ENCODE peak calls at places on chromosomes 4 and X, in nine cellular contexts. W is upper lobe of left lung, J is mesothelial cell of epicardium, E is AG10803, H is IMR-90, Z is GM06990, V is mammary epithelial cell, R is tibial artery, X is transverse colon. Q is an unnamed sample.
A peak's percentile ranks its signal among the peaks of the same experiment; 100 is the strongest.

GRCh38 chrX:65758505-65758904 is 91.1 kb downstream of the MSN start:
- DNase-seq in W (no peak), J (no peak), E (no peak), H (no peak), Z (no peak), V (no peak), R (no peak), X (no peak), Q (no peak)

GRCh38 chrX:1336331-1337143 is at the start of gene IL3RA:
- DNase-seq in W (no peak), J (no peak), E (peak; percentile 14), H (no peak), Z (peak; percentile 76), V (no peak), R (peak; percentile 68), X (peak; percentile 57), Q (no peak)

GRCh38 chr4:54217642-54218486 is 11.2 kb upstream of the PDGFRA start:
- DNase-seq in W (no peak), J (no peak), E (peak; percentile 92), H (peak; percentile 83), Z (peak; percentile 27), V (peak; percentile 82), R (peak; percentile 84), X (peak; percentile 69), Q (peak; percentile 27)

GRCh38 chr4:6908397-6909112 is 1.1 kb upstream of the TBC1D14 start:
- DNase-seq in W (no peak), J (no peak), E (peak; percentile 55), H (peak; percentile 50), Z (no peak), V (no peak), R (no peak), X (no peak), Q (no peak)

GRCh38 chrX:71579990-71580380 is 1.7 kb downstream of the GCNA start:
- DNase-seq in W (no peak), J (no peak), E (no peak), H (no peak), Z (no peak), V (no peak), R (no peak), X (no peak), Q (no peak)

GRCh38 chr4:78513411-78513975 is 38.1 kb upstream of the ANXA3 start:
- DNase-seq in W (no peak), J (no peak), E (no peak), H (no peak), Z (no peak), V (no peak), R (no peak), X (no peak), Q (no peak)

GRCh38 chr4:173991321-173991720 is 292.1 kb downstream of the FBXO8 start:
- DNase-seq in W (no peak), J (no peak), E (no peak), H (no peak), Z (no peak), V (no peak), R (no peak), X (no peak), Q (no peak)

GRCh38 chr4:165542476-165542875 is 163.7 kb downstream of the CPE start:
- DNase-seq in W (no peak), J (no peak), E (no peak), H (no peak), Z (no peak), V (no peak), R (no peak), X (no peak), Q (no peak)

GRCh38 chr4:149292422-149293055 is 523.1 kb downstream of the IQCM start:
- DNase-seq in W (no peak), J (no peak), E (no peak), H (no peak), Z (no peak), V (no peak), R (no peak), X (no peak), Q (no peak)

GRCh38 chrX:13463608-13464007 is 105.8 kb upstream of the EGFL6 start:
- DNase-seq in W (no peak), J (no peak), E (peak; percentile 87), H (peak; percentile 98), Z (peak; percentile 8), V (peak; percentile 53), R (peak; percentile 54), X (peak; percentile 49), Q (no peak)

GRCh38 chr4:181820518-181820917 is 422.7 kb upstream of the TENM3 start:
- DNase-seq in W (no peak), J (no peak), E (no peak), H (no peak), Z (no peak), V (no peak), R (no peak), X (no peak), Q (no peak)

GRCh38 chr4:120918788-120919187 is 3.7 kb downstream of the PRDM5 start:
- DNase-seq in W (no peak), J (no peak), E (peak; percentile 66), H (peak; percentile 19), Z (no peak), V (no peak), R (no peak), X (peak; percentile 13), Q (no peak)

GRCh38 chr4:17771284-17771908 is 10.0 kb downstream of the FAM184B start:
- DNase-seq in W (no peak), J (no peak), E (no peak), H (no peak), Z (no peak), V (peak; percentile 79), R (no peak), X (no peak), Q (no peak)

GRCh38 chr4:121156822-121157769 is 7.0 kb downstream of the TNIP3 start:
- DNase-seq in W (peak; percentile 88), J (peak; percentile 21), E (peak; percentile 37), H (peak; percentile 15), Z (peak; percentile 10), V (no peak), R (peak; percentile 39), X (peak; percentile 39), Q (no peak)

GRCh38 chrX:20913760-20914159 is 460.5 kb upstream of the CNKSR2 start:
- DNase-seq in W (no peak), J (peak; percentile 40), E (no peak), H (no peak), Z (no peak), V (no peak), R (no peak), X (no peak), Q (no peak)

GRCh38 chr4:20984011-20984836 is 284.0 kb downstream of the PACRGL start:
- DNase-seq in W (peak; percentile 67), J (no peak), E (no peak), H (no peak), Z (no peak), V (no peak), R (no peak), X (peak; percentile 14), Q (no peak)

GRCh38 chrX:138127314-138127713 is 561.4 kb downstream of the ZIC3 start:
- DNase-seq in W (no peak), J (no peak), E (peak; percentile 38), H (no peak), Z (no peak), V (peak; percentile 8), R (no peak), X (no peak), Q (no peak)

GRCh38 chrX:41705042-41705441 is 16.3 kb downstream of the GPR34 start:
- DNase-seq in W (no peak), J (no peak), E (no peak), H (no peak), Z (no peak), V (no peak), R (no peak), X (no peak), Q (no peak)

GRCh38 chr4:68434277-68434676 is 13.0 kb upstream of the TMPRSS11E start:
- DNase-seq in W (no peak), J (no peak), E (no peak), H (no peak), Z (no peak), V (no peak), R (no peak), X (no peak), Q (no peak)
- TF ChIP-seq CTCF in W (no peak), J (no peak), E (no peak), H (no peak), Z (no peak), V (no peak), R (no peak), X (no peak), Q (no peak)

DNA sequence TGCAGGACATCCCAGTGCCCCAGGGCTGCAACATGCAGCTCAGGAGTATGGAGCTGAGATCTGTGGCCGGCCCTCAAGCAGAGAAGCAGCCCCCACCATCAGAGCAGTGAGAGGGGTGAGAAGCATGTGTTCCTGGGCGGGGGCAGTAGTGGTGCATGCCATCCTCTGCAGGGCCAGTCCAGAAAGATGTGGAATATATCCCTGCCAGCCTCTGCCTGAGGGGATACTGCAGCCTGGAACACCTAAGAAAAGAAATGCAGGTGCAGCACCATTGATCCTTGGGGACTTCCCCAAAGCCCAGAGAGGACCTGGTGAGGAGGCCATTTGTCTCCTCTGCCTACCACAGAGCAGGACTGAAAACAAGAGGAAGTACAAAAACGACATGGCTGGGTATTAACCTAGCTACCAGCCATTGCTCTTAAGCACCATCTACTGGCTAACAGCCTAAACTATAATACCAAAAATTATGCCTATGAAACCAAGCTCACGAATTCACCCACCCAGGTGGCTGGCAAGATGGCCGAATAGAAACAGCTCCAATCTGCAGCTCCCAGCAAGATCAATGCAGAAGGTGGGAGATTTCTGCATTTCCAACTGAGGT is 158.8 kb downstream of the ADGRA3 start:
- DNase-seq in W (no peak), J (no peak), E (peak; percentile 15), H (peak; percentile 32), Z (no peak), V (peak; percentile 26), R (no peak), X (no peak), Q (no peak)
- TF ChIP-seq CTCF in W (no peak), J (no peak), E (peak; percentile 40), H (peak; percentile 49), Z (no peak), V (peak; percentile 70), R (no peak), X (peak; percentile 25), Q (no peak)

DNA sequence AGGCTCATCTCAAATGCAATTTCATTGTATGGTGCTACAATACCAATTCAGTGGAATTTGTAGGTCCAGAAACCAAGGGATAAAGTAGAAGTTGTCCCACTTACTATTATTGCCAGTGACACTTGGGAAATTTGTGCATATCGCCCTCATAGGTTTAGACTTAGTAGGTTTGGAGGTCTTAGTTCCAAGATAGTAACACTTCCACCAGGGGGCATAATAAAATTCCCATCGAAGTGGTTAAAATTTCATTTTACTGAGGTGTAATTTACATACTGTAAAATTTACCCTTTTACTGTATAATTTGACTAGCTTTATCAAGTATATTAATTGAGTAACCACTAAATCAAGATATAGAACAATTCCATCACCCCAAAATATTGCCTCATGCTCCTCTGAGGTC is 174.6 kb downstream of the INPP4B start:
- DNase-seq in W (no peak), J (no peak), E (no peak), H (no peak), Z (no peak), V (no peak), R (no peak), X (no peak), Q (no peak)
- TF ChIP-seq CTCF in W (no peak), J (no peak), E (peak; percentile 22), H (peak; percentile 11), Z (no peak), V (no peak), R (no peak), X (no peak), Q (no peak)

GRCh38 chr4:176569301-176569700 is 223.4 kb downstream of the VEGFC start:
- DNase-seq in W (no peak), J (no peak), E (no peak), H (no peak), Z (no peak), V (no peak), R (no peak), X (no peak), Q (no peak)
- TF ChIP-seq CTCF in W (no peak), J (no peak), E (peak; percentile 29), H (no peak), Z (no peak), V (peak; percentile 27), R (no peak), X (no peak), Q (no peak)

GRCh38 chr4:24517676-24518075 is 66.7 kb downstream of the DHX15 start:
- DNase-seq in W (no peak), J (no peak), E (no peak), H (no peak), Z (no peak), V (no peak), R (no peak), X (no peak), Q (no peak)
- TF ChIP-seq CTCF in W (no peak), J (no peak), E (no peak), H (no peak), Z (no peak), V (no peak), R (no peak), X (no peak), Q (no peak)

Q was measured in activated B cell treated with CpG ODN at 0.5 μM for 24 hours.